ENCODE peak calls at places on chromosomes 3 and 15, in nine cellular contexts. One of them, this sample, is unnamed.

GRCh38 chr15:68034071-68034470 is 20.0 kb upstream of the PIAS1 start:
- DNase-seq in esophagus muscularis mucosa: no peak
- DNase-seq in body of pancreas: no peak
- DNase-seq in right lobe of liver: no peak
- DNase-seq in prostate gland: no peak
- DNase-seq in stomach: no peak
- DNase-seq in ovary: no peak
- DNase-seq in adrenal gland: no peak
- DNase-seq in transverse colon: no peak
- DNase-seq in this sample: no peak

GRCh38 chr3:160948273-160948672 is 156.9 kb downstream of the B3GALNT1 start:
- DNase-seq in esophagus muscularis mucosa: no peak
- DNase-seq in body of pancreas: no peak
- DNase-seq in right lobe of liver: peak; percentile 89
- DNase-seq in prostate gland: no peak
- DNase-seq in stomach: no peak
- DNase-seq in ovary: no peak
- DNase-seq in adrenal gland: no peak
- DNase-seq in transverse colon: no peak
- DNase-seq in this sample: no peak

GRCh38 chr3:52771334-52771681 is 568 bp upstream of the NEK4 start:
- DNase-seq in esophagus muscularis mucosa: no peak
- DNase-seq in body of pancreas: no peak
- DNase-seq in right lobe of liver: no peak
- DNase-seq in prostate gland: no peak
- DNase-seq in stomach: no peak
- DNase-seq in ovary: no peak
- DNase-seq in adrenal gland: no peak
- DNase-seq in transverse colon: no peak
- DNase-seq in this sample: no peak

GRCh38 chr3:1092771-1093170 is at the start of gene CNTN6:
- DNase-seq in esophagus muscularis mucosa: no peak
- DNase-seq in body of pancreas: no peak
- DNase-seq in right lobe of liver: no peak
- DNase-seq in prostate gland: no peak
- DNase-seq in stomach: no peak
- DNase-seq in ovary: no peak
- DNase-seq in adrenal gland: peak; percentile 40
- DNase-seq in transverse colon: no peak
- DNase-seq in this sample: no peak

GRCh38 chr3:129558076-129558771 is 15.2 kb downstream of the H1-8 start:
- DNase-seq in esophagus muscularis mucosa: no peak
- DNase-seq in body of pancreas: no peak
- DNase-seq in right lobe of liver: no peak
- DNase-seq in prostate gland: no peak
- DNase-seq in stomach: no peak
- DNase-seq in ovary: no peak
- DNase-seq in adrenal gland: no peak
- DNase-seq in transverse colon: no peak
- DNase-seq in this sample: no peak

GRCh38 chr3:53324011-53324544 is 23.3 kb downstream of the DCP1A start:
- DNase-seq in esophagus muscularis mucosa: no peak
- DNase-seq in body of pancreas: no peak
- DNase-seq in right lobe of liver: no peak
- DNase-seq in prostate gland: no peak
- DNase-seq in stomach: no peak
- DNase-seq in ovary: no peak
- DNase-seq in adrenal gland: no peak
- DNase-seq in transverse colon: no peak
- DNase-seq in this sample: peak; percentile 80

GRCh38 chr3:139301183-139301582 is 42.6 kb upstream of the MRPS22 start:
- DNase-seq in esophagus muscularis mucosa: no peak
- DNase-seq in body of pancreas: no peak
- DNase-seq in right lobe of liver: no peak
- DNase-seq in prostate gland: no peak
- DNase-seq in stomach: no peak
- DNase-seq in ovary: no peak
- DNase-seq in adrenal gland: no peak
- DNase-seq in transverse colon: no peak
- DNase-seq in this sample: no peak

GRCh38 chr3:126245811-126246727 is 65.7 kb upstream of the ALDH1L1 start:
- DNase-seq in esophagus muscularis mucosa: no peak
- DNase-seq in body of pancreas: peak; percentile 71
- DNase-seq in right lobe of liver: peak; percentile 66
- DNase-seq in prostate gland: peak; percentile 44
- DNase-seq in stomach: peak; percentile 63
- DNase-seq in ovary: no peak
- DNase-seq in adrenal gland: peak; percentile 88
- DNase-seq in transverse colon: peak; percentile 45
- DNase-seq in this sample: peak; percentile 53

GRCh38 chr3:131988209-131988608 is 46.6 kb downstream of the CPNE4 start:
- DNase-seq in esophagus muscularis mucosa: no peak
- DNase-seq in body of pancreas: no peak
- DNase-seq in right lobe of liver: no peak
- DNase-seq in prostate gland: no peak
- DNase-seq in stomach: no peak
- DNase-seq in ovary: no peak
- DNase-seq in adrenal gland: no peak
- DNase-seq in transverse colon: no peak
- DNase-seq in this sample: no peak

GRCh38 chr15:60972301-60972700 is 256.8 kb downstream of the RORA start:
- DNase-seq in esophagus muscularis mucosa: peak; percentile 62
- DNase-seq in body of pancreas: no peak
- DNase-seq in right lobe of liver: no peak
- DNase-seq in prostate gland: no peak
- DNase-seq in stomach: no peak
- DNase-seq in ovary: no peak
- DNase-seq in adrenal gland: no peak
- DNase-seq in transverse colon: no peak
- DNase-seq in this sample: no peak

GRCh38 chr3:152879130-152879789 is 44.3 kb downstream of the P2RY1 start:
- DNase-seq in esophagus muscularis mucosa: no peak
- DNase-seq in body of pancreas: no peak
- DNase-seq in right lobe of liver: no peak
- DNase-seq in prostate gland: no peak
- DNase-seq in stomach: no peak
- DNase-seq in ovary: no peak
- DNase-seq in adrenal gland: no peak
- DNase-seq in transverse colon: no peak
- DNase-seq in this sample: no peak

GRCh38 chr15:39248204-39248603 is 332.7 kb upstream of the THBS1 start:
- DNase-seq in esophagus muscularis mucosa: no peak
- DNase-seq in body of pancreas: peak; percentile 25
- DNase-seq in right lobe of liver: no peak
- DNase-seq in prostate gland: no peak
- DNase-seq in stomach: no peak
- DNase-seq in ovary: no peak
- DNase-seq in adrenal gland: no peak
- DNase-seq in transverse colon: no peak
- DNase-seq in this sample: no peak

GRCh38 chr3:158718490-158719170 is 13.6 kb downstream of the RARRES1 start:
- DNase-seq in esophagus muscularis mucosa: no peak
- DNase-seq in body of pancreas: no peak
- DNase-seq in right lobe of liver: no peak
- DNase-seq in prostate gland: no peak
- DNase-seq in stomach: no peak
- DNase-seq in ovary: no peak
- DNase-seq in adrenal gland: no peak
- DNase-seq in transverse colon: peak; percentile 35
- DNase-seq in this sample: no peak

GRCh38 chr3:158717576-158717975 is 14.7 kb downstream of the RARRES1 start:
- DNase-seq in esophagus muscularis mucosa: no peak
- DNase-seq in body of pancreas: no peak
- DNase-seq in right lobe of liver: no peak
- DNase-seq in prostate gland: no peak
- DNase-seq in stomach: no peak
- DNase-seq in ovary: no peak
- DNase-seq in adrenal gland: no peak
- DNase-seq in transverse colon: no peak
- DNase-seq in this sample: no peak

GRCh38 chr3:158725348-158725966 is 6.8 kb downstream of the RARRES1 start:
- DNase-seq in esophagus muscularis mucosa: no peak
- DNase-seq in body of pancreas: peak; percentile 54
- DNase-seq in right lobe of liver: peak; percentile 84
- DNase-seq in prostate gland: no peak
- DNase-seq in stomach: no peak
- DNase-seq in ovary: peak; percentile 64
- DNase-seq in adrenal gland: peak; percentile 80
- DNase-seq in transverse colon: peak; percentile 47
- DNase-seq in this sample: no peak

GRCh38 chr3:158723991-158724390 is 8.3 kb downstream of the RARRES1 start:
- DNase-seq in esophagus muscularis mucosa: no peak
- DNase-seq in body of pancreas: no peak
- DNase-seq in right lobe of liver: no peak
- DNase-seq in prostate gland: no peak
- DNase-seq in stomach: no peak
- DNase-seq in ovary: no peak
- DNase-seq in adrenal gland: no peak
- DNase-seq in transverse colon: no peak
- DNase-seq in this sample: no peak

GRCh38 chr3:158722108-158722507 is 10.1 kb downstream of the RARRES1 start:
- DNase-seq in esophagus muscularis mucosa: no peak
- DNase-seq in body of pancreas: no peak
- DNase-seq in right lobe of liver: no peak
- DNase-seq in prostate gland: no peak
- DNase-seq in stomach: no peak
- DNase-seq in ovary: no peak
- DNase-seq in adrenal gland: no peak
- DNase-seq in transverse colon: no peak
- DNase-seq in this sample: no peak
- H3K4me1 ChIP-seq in esophagus muscularis mucosa: peaks cover 50% of the 10 kb centered on the region
- H3K4me1 ChIP-seq in body of pancreas: no peaks in the 10 kb centered on the region
- H3K4me1 ChIP-seq in right lobe of liver: no peaks in the 10 kb centered on the region
- H3K4me1 ChIP-seq in prostate gland: peaks cover 7% of the 10 kb centered on the region
- H3K4me1 ChIP-seq in stomach: peaks cover 4% of the 10 kb centered on the region
- H3K4me1 ChIP-seq in ovary: peaks cover 15% of the 10 kb centered on the region
- H3K4me1 ChIP-seq in adrenal gland: peaks cover 54% of the 10 kb centered on the region
- H3K4me1 ChIP-seq in transverse colon: peaks cover 52% of the 10 kb centered on the region
- H3K4me1 ChIP-seq in this sample: peaks cover 4% of the 10 kb centered on the region

DNA sequence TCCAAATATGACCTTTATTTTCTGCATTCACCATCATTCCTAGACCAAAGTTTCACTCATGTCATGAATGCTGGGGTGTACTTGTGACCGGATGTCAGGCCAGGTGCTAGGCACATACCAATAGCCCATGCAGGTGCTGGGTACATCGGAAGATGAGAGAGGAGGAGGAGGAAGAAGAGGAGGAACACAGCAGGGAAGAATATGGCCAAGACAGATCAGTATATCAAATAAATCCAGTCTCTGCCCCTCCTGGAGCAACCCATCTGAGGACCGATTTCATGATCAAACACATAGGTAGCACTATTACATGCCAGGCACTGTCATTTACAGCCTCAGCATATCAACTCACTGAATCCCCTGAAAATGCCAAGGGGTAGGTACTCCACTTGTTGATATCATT is 3.0 kb upstream of the WNT7A start:
- DNase-seq in esophagus muscularis mucosa: peak; percentile 75
- DNase-seq in body of pancreas: no peak
- DNase-seq in right lobe of liver: peak; percentile 5
- DNase-seq in prostate gland: no peak
- DNase-seq in stomach: no peak
- DNase-seq in ovary: no peak
- DNase-seq in adrenal gland: peak; percentile 2
- DNase-seq in transverse colon: no peak
- DNase-seq in this sample: no peak
- H3K27me3 ChIP-seq in esophagus muscularis mucosa: peaks cover 88% of the 10 kb centered on the region
- H3K27me3 ChIP-seq in body of pancreas: peaks cover 29% of the 10 kb centered on the region
- H3K27me3 ChIP-seq in right lobe of liver: peaks cover 16% of the 10 kb centered on the region
- H3K27me3 ChIP-seq in prostate gland: no peaks in the 10 kb centered on the region
- H3K27me3 ChIP-seq in stomach: peaks cover 24% of the 10 kb centered on the region
- H3K27me3 ChIP-seq in ovary: no peaks in the 10 kb centered on the region
- H3K27me3 ChIP-seq in adrenal gland: peaks cover 37% of the 10 kb centered on the region
- H3K27me3 ChIP-seq in transverse colon: peaks cover 58% of the 10 kb centered on the region
- H3K27me3 ChIP-seq in this sample: peaks cover 47% of the 10 kb centered on the region

GRCh38 chr3:134249935-134250716 is 533 bp downstream of the RYK start:
- DNase-seq in esophagus muscularis mucosa: no peak
- DNase-seq in body of pancreas: peak; percentile 65
- DNase-seq in right lobe of liver: peak; percentile 80
- DNase-seq in prostate gland: peak; percentile 54
- DNase-seq in stomach: peak; percentile 70
- DNase-seq in ovary: peak; percentile 56
- DNase-seq in adrenal gland: peak; percentile 71
- DNase-seq in transverse colon: peak; percentile 76
- DNase-seq in this sample: peak; percentile 33
- TF ChIP-seq POLR2A in esophagus muscularis mucosa: no peak
- TF ChIP-seq POLR2A in body of pancreas: no peak
- TF ChIP-seq POLR2A in right lobe of liver: no peak
- TF ChIP-seq POLR2A in prostate gland: peak; percentile 31
- TF ChIP-seq POLR2A in stomach: no peak
- TF ChIP-seq POLR2A in ovary: no peak
- TF ChIP-seq POLR2A in adrenal gland: no peak
- TF ChIP-seq POLR2A in transverse colon: no peak
- TF ChIP-seq POLR2A in this sample: no peak

DNA sequence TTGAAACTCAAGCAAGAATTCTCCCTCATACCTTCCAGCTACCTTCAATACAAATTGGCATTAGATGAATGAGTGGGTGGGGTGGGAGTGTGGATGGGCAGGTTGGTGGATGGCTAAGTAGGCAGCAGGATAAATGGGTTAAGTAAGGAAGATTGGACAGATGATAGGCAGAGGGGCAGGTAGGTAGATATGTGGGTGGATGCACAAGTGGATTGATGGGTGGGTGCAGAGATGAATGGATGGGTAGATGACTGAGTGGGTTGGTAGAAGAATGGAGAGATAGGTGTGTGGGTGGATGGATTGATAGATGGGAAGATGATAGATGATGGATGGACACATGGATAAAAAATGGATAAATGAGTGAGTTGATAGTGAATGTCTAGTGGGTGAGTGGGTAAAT is 27.6 kb downstream of the VIPR1 start:
- DNase-seq in esophagus muscularis mucosa: no peak
- DNase-seq in body of pancreas: no peak
- DNase-seq in right lobe of liver: no peak
- DNase-seq in prostate gland: no peak
- DNase-seq in stomach: no peak
- DNase-seq in ovary: no peak
- DNase-seq in adrenal gland: no peak
- DNase-seq in transverse colon: no peak
- DNase-seq in this sample: no peak
- H3K4me1 ChIP-seq in esophagus muscularis mucosa: no peaks in the 10 kb centered on the region
- H3K4me1 ChIP-seq in body of pancreas: no peaks in the 10 kb centered on the region
- H3K4me1 ChIP-seq in right lobe of liver: no peaks in the 10 kb centered on the region
- H3K4me1 ChIP-seq in prostate gland: no peaks in the 10 kb centered on the region
- H3K4me1 ChIP-seq in stomach: no peaks in the 10 kb centered on the region
- H3K4me1 ChIP-seq in ovary: no peaks in the 10 kb centered on the region
- H3K4me1 ChIP-seq in adrenal gland: no peaks in the 10 kb centered on the region
- H3K4me1 ChIP-seq in transverse colon: no peaks in the 10 kb centered on the region
- H3K4me1 ChIP-seq in this sample: no peaks in the 10 kb centered on the region

GRCh38 chr15:73763893-73764292 is 10.7 kb upstream of the INSYN1 start:
- DNase-seq in esophagus muscularis mucosa: no peak
- DNase-seq in body of pancreas: no peak
- DNase-seq in right lobe of liver: no peak
- DNase-seq in prostate gland: no peak
- DNase-seq in stomach: no peak
- DNase-seq in ovary: peak; percentile 84
- DNase-seq in adrenal gland: no peak
- DNase-seq in transverse colon: no peak
- DNase-seq in this sample: no peak
- H3K27me3 ChIP-seq in esophagus muscularis mucosa: no peaks in the 10 kb centered on the region
- H3K27me3 ChIP-seq in body of pancreas: no peaks in the 10 kb centered on the region
- H3K27me3 ChIP-seq in right lobe of liver: no peaks in the 10 kb centered on the region
- H3K27me3 ChIP-seq in prostate gland: no peaks in the 10 kb centered on the region
- H3K27me3 ChIP-seq in stomach: no peaks in the 10 kb centered on the region
- H3K27me3 ChIP-seq in ovary: no peaks in the 10 kb centered on the region
- H3K27me3 ChIP-seq in adrenal gland: no peaks in the 10 kb centered on the region
- H3K27me3 ChIP-seq in transverse colon: peaks cover 27% of the 10 kb centered on the region
- H3K27me3 ChIP-seq in this sample: peaks cover 5% of the 10 kb centered on the region

This sample was measured in gastrocnemius medialis.